ENCODE peak calls at places on chromosome 14, in five cellular contexts. One of them, this sample, is unnamed.

GRCh38 chr14:92516966-92517350 is 3.4 kb downstream of the RIN3 start:
- DNase-seq in fibroblast of pulmonary artery: no peak
- DNase-seq in cardiac fibroblast: no peak
- DNase-seq in neural crest cell: no peak
- DNase-seq in BE2C: no peak
- DNase-seq in this sample: no peak

GRCh38 chr14:55245657-55246268 is 25.5 kb upstream of the FBXO34 start:
- DNase-seq in neural crest cell: no peak
- DNase-seq in cardiac fibroblast: peak
- DNase-seq in fibroblast of pulmonary artery: peak
- DNase-seq in BE2C: peak
- DNase-seq in this sample: no peak

GRCh38 chr14:77324816-77325745 is 4.2 kb downstream of the GSTZ1 start:
- DNase-seq in cardiac fibroblast: no peak
- DNase-seq in neural crest cell: no peak
- DNase-seq in fibroblast of pulmonary artery: no peak
- DNase-seq in BE2C: no peak
- DNase-seq in this sample: no peak

GRCh38 chr14:33332497-33332896 is 393.8 kb downstream of the NPAS3 start:
- DNase-seq in cardiac fibroblast: no peak
- DNase-seq in BE2C: no peak
- DNase-seq in neural crest cell: no peak
- DNase-seq in fibroblast of pulmonary artery: no peak
- DNase-seq in this sample: no peak

GRCh38 chr14:71005076-71005475 is 97.8 kb downstream of the PCNX1 start:
- DNase-seq in neural crest cell: no peak
- DNase-seq in BE2C: no peak
- DNase-seq in cardiac fibroblast: no peak
- DNase-seq in fibroblast of pulmonary artery: no peak
- DNase-seq in this sample: no peak

GRCh38 chr14:87397499-87397898 is 595.5 kb downstream of the GALC start:
- DNase-seq in neural crest cell: no peak
- DNase-seq in fibroblast of pulmonary artery: no peak
- DNase-seq in BE2C: no peak
- DNase-seq in cardiac fibroblast: no peak
- DNase-seq in this sample: no peak

GRCh38 chr14:37623552-37623951 is 28.1 kb downstream of the TTC6 start:
- DNase-seq in fibroblast of pulmonary artery: peak
- DNase-seq in BE2C: no peak
- DNase-seq in cardiac fibroblast: peak
- DNase-seq in neural crest cell: no peak
- DNase-seq in this sample: no peak

GRCh38 chr14:77344597-77344996 is 23.8 kb downstream of the GSTZ1 start:
- DNase-seq in cardiac fibroblast: no peak
- DNase-seq in fibroblast of pulmonary artery: no peak
- DNase-seq in neural crest cell: no peak
- DNase-seq in BE2C: no peak
- DNase-seq in this sample: no peak

GRCh38 chr14:66600416-66600815 is 92.5 kb downstream of the GPHN start:
- DNase-seq in fibroblast of pulmonary artery: peak
- DNase-seq in BE2C: no peak
- DNase-seq in cardiac fibroblast: peak
- DNase-seq in neural crest cell: no peak
- DNase-seq in this sample: no peak

GRCh38 chr14:74945852-74946658 is 9.3 kb downstream of the PGF start:
- DNase-seq in fibroblast of pulmonary artery: peak
- DNase-seq in neural crest cell: peak
- DNase-seq in BE2C: peak
- DNase-seq in cardiac fibroblast: peak
- DNase-seq in this sample: peak

GRCh38 chr14:41986726-41987125 is 380.1 kb downstream of the LRFN5 start:
- DNase-seq in fibroblast of pulmonary artery: peak
- DNase-seq in neural crest cell: no peak
- DNase-seq in cardiac fibroblast: peak
- DNase-seq in BE2C: no peak
- DNase-seq in this sample: no peak

DNA sequence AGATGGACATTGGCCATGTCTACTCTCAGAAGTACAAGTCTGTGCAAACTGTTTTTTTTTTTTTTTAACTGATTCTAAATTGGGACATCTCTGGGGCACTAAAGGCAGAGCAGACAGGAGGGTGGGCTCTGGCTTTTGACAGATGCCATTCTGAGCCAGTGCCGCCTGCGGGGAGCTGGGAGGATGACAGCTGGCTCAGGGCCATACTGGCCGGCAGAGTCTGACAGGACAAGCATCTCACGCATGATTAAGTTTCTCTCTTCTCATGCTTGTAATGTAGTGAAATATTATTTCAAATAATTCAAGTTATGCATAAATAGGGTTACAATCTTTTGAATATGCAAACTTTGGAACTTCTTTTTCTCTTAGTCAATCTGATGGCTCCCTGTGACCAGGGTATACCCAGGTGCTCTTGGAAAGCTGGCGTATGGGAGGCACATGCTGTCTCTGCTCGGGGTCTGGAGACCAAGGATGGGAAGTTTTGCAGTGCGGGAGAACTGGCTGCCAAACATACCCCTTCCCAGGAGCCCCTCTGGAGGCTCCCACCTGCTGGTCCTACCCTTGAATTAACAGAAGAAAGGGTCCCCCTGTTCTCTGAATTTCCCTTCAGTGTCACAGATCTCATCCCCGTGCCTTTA is 7.6 kb downstream of the CDCA4 start:
- DNase-seq in neural crest cell: no peak
- DNase-seq in fibroblast of pulmonary artery: no peak
- DNase-seq in cardiac fibroblast: no peak
- DNase-seq in BE2C: peak
- DNase-seq in this sample: no peak
- TF ChIP-seq CTCF in neural crest cell: no peak
- TF ChIP-seq CTCF in fibroblast of pulmonary artery: peak
- TF ChIP-seq CTCF in cardiac fibroblast: peak
- TF ChIP-seq CTCF in BE2C: peak
- TF ChIP-seq CTCF in this sample: no peak

GRCh38 chr14:34496679-34497513 is 34.9 kb upstream of the SPTSSA start:
- DNase-seq in cardiac fibroblast: peak
- DNase-seq in neural crest cell: peak
- DNase-seq in fibroblast of pulmonary artery: peak
- DNase-seq in BE2C: no peak
- DNase-seq in this sample: peak
- TF ChIP-seq CTCF in cardiac fibroblast: peak
- TF ChIP-seq CTCF in neural crest cell: no peak
- TF ChIP-seq CTCF in fibroblast of pulmonary artery: peak
- TF ChIP-seq CTCF in BE2C: no peak
- TF ChIP-seq CTCF in this sample: no peak

DNA sequence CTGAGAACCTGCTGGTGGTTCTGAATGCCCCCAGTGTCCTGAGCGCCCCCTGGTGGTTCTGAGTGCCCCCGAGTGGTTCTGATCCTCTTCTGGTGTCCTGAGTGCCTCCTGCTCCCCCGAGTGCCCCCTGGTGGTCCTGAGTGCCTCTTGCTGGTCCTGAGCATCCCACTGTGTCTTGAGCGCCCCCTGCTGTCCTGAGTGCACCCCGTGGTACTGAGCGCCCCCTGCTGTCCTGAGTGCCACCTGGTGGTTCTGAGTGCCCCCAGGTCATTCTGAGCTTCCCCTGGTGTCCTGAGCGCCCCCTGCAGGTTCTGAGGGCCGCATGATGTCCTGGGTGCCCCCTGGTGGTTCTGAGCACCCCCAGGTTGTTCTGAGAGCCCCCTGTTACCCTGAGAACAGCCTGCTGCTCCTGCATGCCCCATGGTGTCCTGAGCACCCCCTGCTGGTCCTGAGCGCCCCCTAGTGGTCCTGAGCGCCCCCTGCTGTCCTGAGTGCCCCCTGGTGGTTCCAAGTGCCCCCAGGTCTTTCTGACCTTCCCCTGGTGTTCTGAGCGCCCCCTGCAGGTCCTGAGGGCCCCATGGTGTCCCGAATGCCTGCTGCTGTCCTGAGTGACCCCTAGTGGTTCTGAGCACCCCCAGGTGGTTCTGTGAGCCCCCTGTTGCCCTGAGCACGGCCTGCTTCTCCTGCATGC is 1165.4 kb downstream of the TMEM121 start:
- DNase-seq in cardiac fibroblast: peak
- DNase-seq in BE2C: peak
- DNase-seq in neural crest cell: no peak
- DNase-seq in fibroblast of pulmonary artery: no peak
- DNase-seq in this sample: peak
- TF ChIP-seq CTCF in cardiac fibroblast: peak
- TF ChIP-seq CTCF in BE2C: peak
- TF ChIP-seq CTCF in neural crest cell: peak
- TF ChIP-seq CTCF in fibroblast of pulmonary artery: no peak
- TF ChIP-seq CTCF in this sample: no peak

DNA sequence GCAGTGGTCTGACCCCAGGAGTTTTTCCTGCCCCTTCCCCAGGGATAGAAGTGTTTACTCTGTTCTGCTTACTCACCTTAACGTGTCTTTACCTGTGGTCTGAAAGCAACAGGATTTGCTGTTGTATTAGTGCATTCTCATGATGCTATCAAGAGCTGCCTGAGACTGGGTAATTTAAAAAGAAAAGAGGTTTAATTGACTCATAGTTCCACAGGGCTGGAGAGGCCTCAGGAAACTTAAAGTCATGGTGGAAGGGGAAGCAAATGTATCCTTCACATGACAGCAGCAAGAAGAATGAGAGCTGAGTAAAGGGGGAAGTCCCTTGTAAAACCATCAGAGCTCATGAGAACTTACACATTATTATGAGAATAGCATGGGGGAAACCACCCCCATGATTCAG is 240.4 kb downstream of the SNAPC1 start:
- DNase-seq in fibroblast of pulmonary artery: peak
- DNase-seq in neural crest cell: no peak
- DNase-seq in BE2C: no peak
- DNase-seq in cardiac fibroblast: peak
- DNase-seq in this sample: no peak
- TF ChIP-seq CTCF in fibroblast of pulmonary artery: no peak
- TF ChIP-seq CTCF in neural crest cell: no peak
- TF ChIP-seq CTCF in BE2C: no peak
- TF ChIP-seq CTCF in cardiac fibroblast: no peak
- TF ChIP-seq CTCF in this sample: no peak

GRCh38 chr14:72525087-72525909 is 368.6 kb downstream of the DPF3 start:
- DNase-seq in cardiac fibroblast: no peak
- DNase-seq in fibroblast of pulmonary artery: no peak
- DNase-seq in BE2C: no peak
- DNase-seq in neural crest cell: no peak
- DNase-seq in this sample: no peak

GRCh38 chr14:72527591-72527990 is 366.3 kb downstream of the DPF3 start:
- DNase-seq in fibroblast of pulmonary artery: no peak
- DNase-seq in neural crest cell: no peak
- DNase-seq in BE2C: no peak
- DNase-seq in cardiac fibroblast: no peak
- DNase-seq in this sample: no peak

GRCh38 chr14:72524230-72524629 is 369.7 kb downstream of the DPF3 start:
- DNase-seq in neural crest cell: no peak
- DNase-seq in fibroblast of pulmonary artery: no peak
- DNase-seq in cardiac fibroblast: no peak
- DNase-seq in BE2C: no peak
- DNase-seq in this sample: no peak

GRCh38 chr14:72532686-72533454 is 361.0 kb downstream of the DPF3 start:
- DNase-seq in fibroblast of pulmonary artery: no peak
- DNase-seq in cardiac fibroblast: no peak
- DNase-seq in neural crest cell: no peak
- DNase-seq in BE2C: no peak
- DNase-seq in this sample: no peak

DNA sequence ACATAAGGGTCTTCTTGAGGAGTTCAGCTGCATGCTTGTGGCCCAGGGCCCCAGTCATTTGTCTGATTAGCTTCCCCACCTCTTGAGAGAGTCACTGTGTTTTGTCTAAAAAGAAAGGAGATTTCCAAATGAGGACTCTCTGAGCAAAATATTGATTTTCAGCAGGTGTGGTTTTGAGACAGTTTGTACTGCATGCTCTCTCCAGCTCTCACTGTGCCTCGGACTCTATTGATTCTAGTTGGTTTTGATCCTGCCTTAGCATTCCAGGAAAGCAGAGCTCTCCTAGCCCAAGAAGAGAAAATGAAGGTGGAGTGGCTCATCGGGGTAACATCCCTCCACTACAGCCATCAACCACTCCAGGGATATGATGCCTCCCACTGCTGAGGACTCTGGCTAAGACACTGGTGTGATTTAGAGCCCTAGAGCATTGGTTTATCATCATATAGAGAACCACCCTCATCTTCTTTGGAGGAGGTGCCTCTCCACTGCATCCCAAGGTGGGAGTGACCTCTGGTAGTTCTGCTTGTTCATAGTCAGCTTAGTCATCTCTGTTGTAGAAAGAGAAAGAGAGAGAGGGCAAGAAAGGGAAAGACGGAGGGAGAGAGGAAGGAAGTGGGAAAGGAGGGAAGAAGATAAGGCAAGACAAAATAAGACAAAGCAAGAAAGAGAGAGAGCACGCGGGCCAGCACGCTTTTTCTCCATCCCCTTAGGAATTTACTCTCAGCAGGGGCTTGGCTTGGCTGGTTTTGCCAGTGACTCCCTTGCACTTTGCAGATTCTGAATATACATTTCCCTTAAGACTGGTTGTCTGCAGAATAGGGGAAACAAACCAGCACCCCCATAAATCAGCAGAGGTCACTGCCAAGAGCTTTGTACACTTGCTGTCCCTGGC is 365.6 kb downstream of the DPF3 start:
- DNase-seq in BE2C: no peak
- DNase-seq in neural crest cell: no peak
- DNase-seq in fibroblast of pulmonary artery: peak
- DNase-seq in cardiac fibroblast: peak
- DNase-seq in this sample: no peak
- TF ChIP-seq CTCF in BE2C: no peak
- TF ChIP-seq CTCF in neural crest cell: no peak
- TF ChIP-seq CTCF in fibroblast of pulmonary artery: no peak
- TF ChIP-seq CTCF in cardiac fibroblast: no peak
- TF ChIP-seq CTCF in this sample: no peak

This sample was measured in nephron progenitor cell.